ENCODE peak calls at places on chromosomes 4 and X, in six cellular contexts. Y is right lobe of liver, J is heart right ventricle, R is left lung, G is astrocyte of the spinal cord, X is fibroblast of pulmonary artery. F is an unnamed sample.

GRCh38 chrX:47223476-47224250 is 5.2 kb downstream of the CDK16 start:
- DNase-seq in Y (no peak), J (no peak), R (no peak), G (no peak), X (no peak), F (no peak)

GRCh38 chrX:140923118-140923517 is 79.3 kb upstream of the SPANXB1 start:
- DNase-seq in Y (no peak), J (no peak), R (no peak), G (no peak), X (no peak), F (no peak)

GRCh38 chrX:136694491-136695087 is 46.6 kb downstream of the CD40LG start:
- DNase-seq in Y (no peak), J (no peak), R (no peak), G (peak), X (peak), F (no peak)

GRCh38 chr4:74549936-74550335 is 105.0 kb downstream of the AREG start:
- DNase-seq in Y (no peak), J (no peak), R (no peak), G (no peak), X (peak), F (no peak)

GRCh38 chr4:105135746-105136145 is 10.9 kb upstream of the TET2 start:
- DNase-seq in Y (no peak), J (no peak), R (no peak), G (no peak), X (peak), F (no peak)

GRCh38 chrX:129754266-129755024 is 15.7 kb downstream of the XPNPEP2 start:
- DNase-seq in Y (no peak), J (no peak), R (no peak), G (no peak), X (no peak), F (no peak)

GRCh38 chrX:54473993-54474859 is 21.8 kb downstream of the FGD1 start:
- DNase-seq in Y (no peak), J (no peak), R (no peak), G (no peak), X (no peak), F (no peak)

GRCh38 chr4:38867478-38868054 is at the start of gene FAM114A1:
- DNase-seq in Y (peak), J (peak), R (peak), G (peak), X (peak), F (peak)

GRCh38 chrX:154603438-154604430 is 15.3 kb downstream of the CTAG1B start:
- DNase-seq in Y (no peak), J (no peak), R (no peak), G (peak), X (peak), F (no peak)

GRCh38 chr4:113952452-113953029 is 26.9 kb downstream of the ARSJ start:
- DNase-seq in Y (no peak), J (no peak), R (no peak), G (peak), X (peak), F (peak)

GRCh38 chr4:72286185-72286584 is 254.4 kb downstream of the NPFFR2 start:
- DNase-seq in Y (no peak), J (no peak), R (no peak), G (peak), X (peak), F (no peak)

GRCh38 chr4:21535901-21536300 is 412.7 kb downstream of the KCNIP4 start:
- DNase-seq in Y (no peak), J (no peak), R (no peak), G (no peak), X (no peak), F (no peak)

GRCh38 chrX:1205681-1206611 is 6.5 kb downstream of the CRLF2 start:
- DNase-seq in Y (no peak), J (no peak), R (no peak), G (peak), X (peak), F (no peak)

GRCh38 chrX:68018248-68019203 is 414.8 kb downstream of the OPHN1 start:
- DNase-seq in Y (peak), J (no peak), R (peak), G (peak), X (peak), F (no peak)

GRCh38 chr4:2042207-2042946 is 16.8 kb upstream of the NAT8L start:
- DNase-seq in Y (peak), J (no peak), R (peak), G (no peak), X (no peak), F (no peak)

GRCh38 chr4:1133033-1133432 is 19.7 kb upstream of the RNF212 start:
- DNase-seq in Y (no peak), J (no peak), R (no peak), G (no peak), X (no peak), F (no peak)

GRCh38 chr4:144547678-144548298 is 98.2 kb upstream of the HHIP start:
- DNase-seq in Y (no peak), J (no peak), R (no peak), G (no peak), X (no peak), F (no peak)

GRCh38 chr4:150004481-150004880 is 73.8 kb upstream of the DCLK2 start:
- DNase-seq in Y (no peak), J (no peak), R (no peak), G (peak), X (peak), F (no peak)

DNA sequence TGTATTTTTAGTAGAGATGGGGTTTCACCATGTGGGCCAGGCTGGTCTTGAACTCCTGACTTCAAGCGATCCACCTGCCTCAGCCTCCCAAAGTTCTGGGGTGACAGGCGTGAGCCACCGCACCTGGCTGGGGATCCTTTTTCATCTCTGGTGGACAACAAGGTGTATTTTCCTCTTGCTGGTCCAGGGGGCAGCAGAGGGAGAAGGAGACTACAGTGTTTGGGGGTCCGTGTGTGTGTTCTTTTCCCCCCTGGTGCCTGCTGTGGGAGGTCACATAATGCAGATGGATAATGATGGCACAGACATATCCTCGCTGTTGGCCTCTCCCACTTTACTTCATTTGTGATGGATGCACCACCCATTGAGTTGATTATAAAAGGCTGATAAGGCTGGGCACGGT is 39.0 kb upstream of the CD99 start:
- DNase-seq in Y (no peak), J (no peak), R (no peak), G (no peak), X (no peak), F (no peak)
- TF ChIP-seq CTCF in Y (no peak), J (no peak), R (no peak), G (peak), X (peak), F (peak)

DNA sequence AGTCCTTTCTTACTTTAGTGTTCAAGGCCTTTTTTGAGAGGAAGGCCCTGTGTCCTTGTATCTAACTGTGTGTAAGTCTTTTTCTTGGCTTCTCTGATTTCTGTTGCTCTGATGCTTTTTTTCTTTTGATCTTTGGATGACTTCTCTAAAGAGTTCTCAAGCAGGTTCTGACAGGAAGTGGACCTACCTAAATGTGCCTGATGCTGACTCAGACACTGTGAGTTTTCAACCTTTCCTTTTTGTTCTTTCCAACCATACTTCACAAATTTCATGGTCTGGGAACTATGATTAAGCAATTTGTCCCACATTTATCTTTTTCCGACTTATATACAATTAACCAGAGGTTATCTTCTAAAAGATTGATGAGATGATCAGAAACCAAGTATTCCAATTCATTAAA is 96.5 kb downstream of the SYTL5 start:
- DNase-seq in Y (no peak), J (no peak), R (no peak), G (no peak), X (no peak), F (no peak)
- TF ChIP-seq CTCF in Y (no peak), J (no peak), R (no peak), G (no peak), X (no peak), F (no peak)

DNA sequence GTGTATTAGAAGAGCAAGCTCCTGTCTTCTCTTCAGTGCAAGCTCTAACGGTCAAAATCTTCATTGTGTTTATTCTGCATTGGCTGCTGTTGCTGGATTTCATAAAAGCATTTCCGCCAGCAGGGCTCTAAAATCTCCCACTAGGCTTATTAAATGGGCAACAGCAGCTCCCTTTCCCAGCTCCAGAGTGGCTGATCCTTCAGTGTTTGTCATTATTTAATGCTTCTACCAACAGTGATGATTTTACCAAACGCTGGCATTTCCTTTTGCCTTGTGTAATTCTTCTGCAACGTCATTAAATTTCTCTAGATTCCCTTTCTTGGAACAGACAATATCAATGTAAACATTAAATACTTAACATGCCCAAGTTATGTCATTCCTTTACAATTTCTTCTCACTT is 20.1 kb downstream of the SLC7A11 start:
- DNase-seq in Y (no peak), J (no peak), R (no peak), G (peak), X (peak), F (no peak)
- TF ChIP-seq CTCF in Y (no peak), J (no peak), R (no peak), G (no peak), X (no peak), F (no peak)

GRCh38 chrX:119272882-119273806 is 37.1 kb downstream of the PGRMC1 start:
- DNase-seq in Y (peak), J (peak), R (peak), G (peak), X (peak), F (no peak)
- TF ChIP-seq CTCF in Y (no peak), J (peak), R (no peak), G (peak), X (peak), F (no peak)

F was measured in progenitor cell of endocrine pancreas.